ENCODE peak calls at places on chromosome 6, in seven cellular contexts. S is stimulated activated CD4-positive, alpha-beta T cell treated with anti-CD3 and anti-CD28 coated beads, Interleukin-2, amount 100 ng/mL, for 24 hours; K is A673; M is cardiac fibroblast; I is hippocampal formation; T is activated CD4-positive, alpha-beta T cell treated with anti-CD3 and anti-CD28 coated beads, Interleukin-2, amount 50 U/mL, for 1 hour; W is NCI-H524. X is an unnamed sample.

GRCh38 chr6:137414599-137414998 is 79.6 kb downstream of the OLIG3 start:
- DNase-seq in S (no peak), K (no peak), M (no peak), I (no peak), T (no peak), W (no peak), X (no peak)

GRCh38 chr6:147699637-147700036 is 191.1 kb downstream of the SAMD5 start:
- DNase-seq in S (no peak), K (peak; percentile 38), M (peak; percentile 20), I (no peak), T (no peak), W (no peak), X (no peak)

GRCh38 chr6:166365806-166366205 is 16.9 kb downstream of the MPC1 start:
- DNase-seq in S (no peak), K (no peak), M (no peak), I (no peak), T (no peak), W (no peak), X (no peak)

GRCh38 chr6:37320649-37321048 is 33.1 kb upstream of the RNF8 start:
- DNase-seq in S (no peak), K (no peak), M (no peak), I (no peak), T (no peak), W (no peak), X (no peak)

GRCh38 chr6:54980511-54981275 is 134.1 kb downstream of the FAM83B start:
- DNase-seq in S (no peak), K (peak; percentile 64), M (peak; percentile 43), I (no peak), T (no peak), W (no peak), X (no peak)

GRCh38 chr6:5025911-5026819 is 22.3 kb upstream of the RPP40 start:
- DNase-seq in S (no peak), K (peak; percentile 89), M (peak; percentile 61), I (peak; percentile 21), T (no peak), W (peak; percentile 43), X (peak; percentile 48)

GRCh38 chr6:104995989-104996617 is 39.2 kb downstream of the LIN28B start:
- DNase-seq in S (no peak), K (peak; percentile 14), M (peak; percentile 38), I (no peak), T (no peak), W (no peak), X (peak; percentile 10)

GRCh38 chr6:119929121-119929520 is 579.6 kb upstream of the MAN1A1 start:
- DNase-seq in S (no peak), K (no peak), M (no peak), I (no peak), T (no peak), W (no peak), X (no peak)

GRCh38 chr6:5030596-5031136 is 26.8 kb upstream of the RPP40 start:
- DNase-seq in S (peak; percentile 79), K (peak; percentile 96), M (peak; percentile 86), I (peak; percentile 49), T (peak; percentile 64), W (peak; percentile 79), X (peak; percentile 48)

GRCh38 chr6:112153926-112154621 is 66.7 kb downstream of the FAM229B start:
- DNase-seq in S (no peak), K (peak; percentile 40), M (no peak), I (no peak), T (no peak), W (no peak), X (no peak)

GRCh38 chr6:130215526-130215925 is 7.2 kb downstream of the SAMD3 start:
- DNase-seq in S (peak; percentile 26), K (no peak), M (no peak), I (no peak), T (no peak), W (no peak), X (no peak)

GRCh38 chr6:331622-332521 is 39.6 kb downstream of the DUSP22 start:
- DNase-seq in S (no peak), K (no peak), M (no peak), I (no peak), T (no peak), W (no peak), X (no peak)

GRCh38 chr6:26420607-26421235 is 18.6 kb downstream of the BTN3A1 start:
- DNase-seq in S (peak; percentile 31), K (peak; percentile 71), M (peak; percentile 46), I (no peak), T (peak; percentile 16), W (peak; percentile 1), X (no peak)

GRCh38 chr6:133591330-133591729 is 297.6 kb upstream of the TCF21 start:
- DNase-seq in S (no peak), K (no peak), M (no peak), I (no peak), T (no peak), W (no peak), X (no peak)

GRCh38 chr6:167324111-167324510 is 775 bp upstream of the TTLL2 start:
- DNase-seq in S (no peak), K (no peak), M (no peak), I (no peak), T (no peak), W (no peak), X (peak; percentile 34)

GRCh38 chr6:28789553-28790083 is 134.2 kb downstream of the TRIM27 start:
- DNase-seq in S (no peak), K (peak; percentile 89), M (peak; percentile 66), I (no peak), T (no peak), W (peak; percentile 30), X (no peak)

GRCh38 chr6:77683515-77683914 is 30.7 kb downstream of the MEI4 start:
- DNase-seq in S (no peak), K (no peak), M (no peak), I (no peak), T (no peak), W (no peak), X (no peak)

GRCh38 chr6:110102411-110102810 is 77.1 kb downstream of the WASF1 start:
- DNase-seq in S (no peak), K (no peak), M (no peak), I (no peak), T (no peak), W (no peak), X (no peak)

GRCh38 chr6:13065596-13065995 is 262.7 kb downstream of the TBC1D7 start:
- DNase-seq in S (no peak), K (no peak), M (no peak), I (no peak), T (no peak), W (no peak), X (no peak)

GRCh38 chr6:26268659-26269402 is 96.2 kb upstream of the BTN3A2 start:
- DNase-seq in S (no peak), K (peak; percentile 80), M (peak; percentile 41), I (no peak), T (no peak), W (no peak), X (no peak)

GRCh38 chr6:21185849-21186478 is 407.6 kb upstream of the SOX4 start:
- DNase-seq in S (no peak), K (peak; percentile 89), M (no peak), I (no peak), T (no peak), W (peak; percentile 24), X (no peak)

GRCh38 chr6:7673063-7673536 is 52.8 kb upstream of the BMP6 start:
- DNase-seq in S (no peak), K (peak; percentile 17), M (peak; percentile 70), I (no peak), T (no peak), W (no peak), X (no peak)

GRCh38 chr6:122717350-122717749 is 62.2 kb upstream of the FABP7 start:
- DNase-seq in S (no peak), K (peak; percentile 64), M (peak; percentile 4), I (no peak), T (no peak), W (peak; percentile 62), X (no peak)

X was measured in prostate gland.